ENCODE peak calls at places on chromosomes 7 and 10, in six cellular contexts. F is activated T-cell treated with anti-CD3 and anti-CD28 coated beads for 1 hour, S is stromal cell of bone marrow, M is Daoy, C is PC-9, Q is bronchial epithelial cell. A is an unnamed sample.

GRCh38 chr10:3774814-3775670 is 10.0 kb downstream of the KLF6 start:
- DNase-seq in F (no peak), S (peak; percentile 90), M (peak; percentile 82), C (no peak), Q (peak; percentile 92), A (no peak)

GRCh38 chr7:126179916-126180315 is 1072.8 kb downstream of the GRM8 start:
- DNase-seq in F (no peak), S (no peak), M (no peak), C (no peak), Q (no peak), A (no peak)

GRCh38 chr10:99621454-99622246 is 1.4 kb upstream of the SLC25A28 start:
- DNase-seq in F (no peak), S (peak; percentile 62), M (no peak), C (no peak), Q (peak; percentile 85), A (no peak)

GRCh38 chr10:91787810-91788209 is 10.4 kb upstream of the TNKS2 start:
- DNase-seq in F (no peak), S (no peak), M (no peak), C (no peak), Q (peak; percentile 94), A (no peak)

GRCh38 chr7:156950381-156950858 is 908 bp downstream of the NOM1 start:
- DNase-seq in F (no peak), S (no peak), M (no peak), C (no peak), Q (peak; percentile 12), A (no peak)

GRCh38 chr7:22633954-22634474 is 93.0 kb upstream of the IL6 start:
- DNase-seq in F (no peak), S (no peak), M (no peak), C (no peak), Q (no peak), A (no peak)

GRCh38 chr10:1643161-1643910 is 94.0 kb downstream of the ADARB2 start:
- DNase-seq in F (no peak), S (no peak), M (peak; percentile 74), C (no peak), Q (no peak), A (no peak)

GRCh38 chr10:9209105-9209798 is 1154.8 kb downstream of the GATA3 start:
- DNase-seq in F (peak; percentile 76), S (peak; percentile 33), M (peak; percentile 60), C (peak; percentile 61), Q (peak; percentile 52), A (no peak)

GRCh38 chr10:88459523-88459922 is 123.6 kb downstream of the RNLS start:
- DNase-seq in F (no peak), S (no peak), M (no peak), C (no peak), Q (no peak), A (no peak)

GRCh38 chr7:158676171-158676840 is 28.3 kb downstream of the NCAPG2 start:
- DNase-seq in F (no peak), S (peak; percentile 33), M (no peak), C (no peak), Q (peak; percentile 7), A (no peak)

GRCh38 chr10:12945709-12946359 is 55.7 kb downstream of the CCDC3 start:
- DNase-seq in F (no peak), S (no peak), M (no peak), C (no peak), Q (no peak), A (no peak)

GRCh38 chr10:51427758-51428157 is 271.6 kb downstream of the CSTF2T start:
- DNase-seq in F (no peak), S (no peak), M (no peak), C (no peak), Q (no peak), A (no peak)

GRCh38 chr7:130292682-130293257 is at the start of gene CPA4:
- DNase-seq in F (no peak), S (peak; percentile 97), M (peak; percentile 99), C (peak; percentile 98), Q (peak; percentile 99), A (peak; percentile 44)

GRCh38 chr7:101236292-101236691 is 1.3 kb downstream of the CLDN15 start:
- DNase-seq in F (no peak), S (no peak), M (no peak), C (no peak), Q (no peak), A (no peak)

GRCh38 chr7:18257711-18258110 is 230.1 kb upstream of the PRPS1L1 start:
- DNase-seq in F (no peak), S (peak; percentile 48), M (peak; percentile 19), C (no peak), Q (no peak), A (no peak)

GRCh38 chr10:90920986-90921643 is at the start of gene ANKRD1:
- DNase-seq in F (no peak), S (peak; percentile 50), M (peak; percentile 93), C (peak; percentile 96), Q (peak; percentile 95), A (no peak)

GRCh38 chr10:88983206-88983605 is 7.4 kb upstream of the FAS start:
- DNase-seq in F (no peak), S (no peak), M (no peak), C (no peak), Q (no peak), A (no peak)

GRCh38 chr10:127148066-127148932 is 48.1 kb downstream of the INSYN2A start:
- DNase-seq in F (no peak), S (peak; percentile 87), M (peak; percentile 82), C (peak; percentile 65), Q (peak; percentile 93), A (no peak)

GRCh38 chr10:94042001-94042813 is 48.5 kb downstream of the PLCE1 start:
- DNase-seq in F (no peak), S (peak; percentile 81), M (peak; percentile 68), C (peak; percentile 61), Q (peak; percentile 79), A (no peak)

GRCh38 chr10:43197834-43198681 is 59.8 kb downstream of the CSGALNACT2 start:
- DNase-seq in F (no peak), S (no peak), M (no peak), C (no peak), Q (no peak), A (no peak)

GRCh38 chr10:9668411-9668810 is 1349.3 kb upstream of the CELF2 start:
- DNase-seq in F (no peak), S (no peak), M (no peak), C (no peak), Q (peak; percentile 87), A (no peak)

GRCh38 chr7:1662101-1662500 is 8.0 kb upstream of the ELFN1 start:
- DNase-seq in F (no peak), S (no peak), M (no peak), C (no peak), Q (no peak), A (no peak)

GRCh38 chr10:93991596-93992284 is 2.0 kb upstream of the PLCE1 start:
- DNase-seq in F (no peak), S (peak; percentile 59), M (peak; percentile 81), C (peak; percentile 75), Q (peak; percentile 67), A (no peak)

GRCh38 chr7:69892790-69893189 is 294.5 kb downstream of the AUTS2 start:
- DNase-seq in F (no peak), S (no peak), M (no peak), C (no peak), Q (no peak), A (no peak)

A was measured in NCI-H187.